ENCODE peak calls at places on chromosomes 5 and 9, in ten cellular contexts. K is H54; Z is CD14-positive monocyte; N is hippocampal formation; M is omental fat pad; J is HFFc6; L is stimulated activated naive CD4-positive, alpha-beta T cell; Q is sciatic nerve; B is cardiac septum; P is NCI-H345. T is an unnamed sample.

GRCh38 chr5:104273725-104274124 is 711.1 kb upstream of the NUDT12 start:
- DNase-seq in P (no peak), K (no peak), B (no peak), M (no peak), Z (no peak), J (no peak), L (no peak), N (no peak), Q (no peak), T (no peak)

GRCh38 chr9:86946712-86947145 is 577 bp downstream of the GAS1 start:
- DNase-seq in K (peak), L (peak), Z (peak), B (no peak), P (no peak), N (peak), Q (peak), M (no peak), J (peak), T (no peak)

GRCh38 chr5:139431706-139432105 is 7.6 kb downstream of the DNAJC18 start:
- DNase-seq in B (no peak), Q (no peak), P (no peak), J (no peak), L (no peak), N (no peak), K (no peak), M (no peak), Z (no peak), T (no peak)

GRCh38 chr5:17217421-17218352 is at the start of gene BASP1:
- DNase-seq in L (no peak), B (peak), J (peak), Z (peak), Q (peak), K (peak), M (no peak), N (peak), P (peak), T (peak)

GRCh38 chr5:10663531-10664183 is 97.4 kb downstream of the DAP start:
- DNase-seq in J (no peak), Z (no peak), Q (no peak), L (no peak), P (no peak), N (no peak), M (no peak), B (no peak), K (peak), T (no peak)

GRCh38 chr9:130167927-130168326 is 4.3 kb upstream of the NCS1 start:
- DNase-seq in Q (no peak), P (no peak), N (no peak), K (no peak), L (no peak), M (no peak), B (no peak), J (no peak), Z (no peak), T (no peak)

GRCh38 chr5:62886603-62887315 is 308.1 kb downstream of the LRRC70 start:
- DNase-seq in L (no peak), B (no peak), J (no peak), Z (no peak), M (no peak), Q (no peak), N (peak), K (no peak), P (no peak), T (no peak)

GRCh38 chr5:135135530-135136201 is 101.6 kb upstream of the PITX1 start:
- DNase-seq in B (peak), J (no peak), K (peak), M (no peak), Z (peak), Q (no peak), N (no peak), L (no peak), P (peak), T (no peak)

GRCh38 chr5:132013711-132014110 is 2.3 kb upstream of the ACSL6 start:
- DNase-seq in M (no peak), B (peak), N (no peak), J (no peak), Q (peak), Z (no peak), K (no peak), L (no peak), P (no peak), T (no peak)

GRCh38 chr5:139768802-139769465 is 26.7 kb upstream of the PSD2 start:
- DNase-seq in N (no peak), L (no peak), Z (no peak), J (no peak), M (no peak), B (no peak), K (no peak), P (no peak), Q (no peak), T (no peak)

GRCh38 chr5:127858116-127858784 is 155.1 kb downstream of the CCDC192 start:
- DNase-seq in L (no peak), J (no peak), Z (no peak), M (no peak), B (no peak), K (no peak), N (peak), Q (no peak), P (no peak), T (no peak)

GRCh38 chr9:114687034-114687433 is 5.0 kb upstream of the TEX48 start:
- DNase-seq in L (no peak), P (no peak), K (no peak), M (no peak), Q (no peak), B (no peak), Z (no peak), N (no peak), J (peak), T (no peak)

GRCh38 chr5:73214921-73215490 is 42.0 kb downstream of the TMEM174 start:
- DNase-seq in N (no peak), J (no peak), K (no peak), Z (no peak), Q (no peak), B (no peak), P (peak), M (no peak), L (no peak), T (no peak)

GRCh38 chr5:74541381-74541781 is 99.1 kb downstream of the ENC1 start:
- DNase-seq in Q (no peak), Z (no peak), J (peak), P (no peak), N (no peak), K (no peak), B (no peak), L (no peak), M (no peak), T (no peak)

T was measured in caudate nucleus.